ENCODE peak calls at places on chromosomes 7 and 10, in four cellular contexts. V is GM12878, F is H1, W is HepG2. T is an unnamed sample.

GRCh38 chr10:25263931-25264330 is 89.1 kb downstream of the GPR158 start:
- DNase-seq in V (no peak), F (no peak), W (no peak), T (no peak)

GRCh38 chr7:22267989-22268615 is 88.9 kb downstream of the RAPGEF5 start:
- DNase-seq in W (no peak), V (no peak), F (no peak), T (no peak)

GRCh38 chr7:87416682-87417587 is 58.5 kb downstream of the ABCB4 start:
- DNase-seq in V (peak), W (peak), F (peak), T (peak)

GRCh38 chr10:99681553-99681952 is 22.2 kb downstream of the ENTPD7 start:
- DNase-seq in F (no peak), V (no peak), W (no peak), T (no peak)

GRCh38 chr7:20190588-20190987 is 26.6 kb downstream of the MACC1 start:
- DNase-seq in F (no peak), W (no peak), V (no peak), T (no peak)

GRCh38 chr10:97179731-97180366 is 5.9 kb downstream of the SLIT1 start:
- DNase-seq in V (no peak), W (peak), F (peak), T (peak)

GRCh38 chr7:133275008-133275407 is 22.1 kb downstream of the EXOC4 start:
- DNase-seq in F (no peak), W (no peak), V (no peak), T (no peak)

GRCh38 chr10:105769248-105770184 is 1128.4 kb downstream of the SORCS3 start:
- DNase-seq in W (no peak), F (no peak), V (no peak), T (no peak)

GRCh38 chr10:110141747-110142625 is 65.4 kb upstream of the MXI1 start:
- DNase-seq in F (no peak), V (no peak), W (peak), T (no peak)

GRCh38 chr10:97937928-97938327 is 88.3 kb downstream of the GOLGA7B start:
- DNase-seq in W (no peak), F (no peak), V (no peak), T (no peak)

GRCh38 chr7:68041559-68041958 is 1044.9 kb downstream of the TYW1 start:
- DNase-seq in F (no peak), W (no peak), V (no peak), T (no peak)

GRCh38 chr10:101241840-101242707 is 12.8 kb upstream of the LBX1 start:
- DNase-seq in V (no peak), F (no peak), W (no peak), T (no peak)

GRCh38 chr10:77597560-77597959 is 40.0 kb downstream of the KCNMA1 start:
- DNase-seq in W (no peak), F (no peak), V (no peak), T (no peak)

GRCh38 chr10:101018118-101018599 is 12.8 kb downstream of the PDZD7 start:
- DNase-seq in F (no peak), W (peak), V (no peak), T (no peak)

GRCh38 chr7:132545756-132546155 is 30.5 kb downstream of the PLXNA4 start:
- DNase-seq in F (no peak), V (no peak), W (no peak), T (no peak)

GRCh38 chr7:45089314-45089891 is 634 bp upstream of the NACAD start:
- DNase-seq in W (no peak), F (peak), V (no peak), T (peak)

DNA sequence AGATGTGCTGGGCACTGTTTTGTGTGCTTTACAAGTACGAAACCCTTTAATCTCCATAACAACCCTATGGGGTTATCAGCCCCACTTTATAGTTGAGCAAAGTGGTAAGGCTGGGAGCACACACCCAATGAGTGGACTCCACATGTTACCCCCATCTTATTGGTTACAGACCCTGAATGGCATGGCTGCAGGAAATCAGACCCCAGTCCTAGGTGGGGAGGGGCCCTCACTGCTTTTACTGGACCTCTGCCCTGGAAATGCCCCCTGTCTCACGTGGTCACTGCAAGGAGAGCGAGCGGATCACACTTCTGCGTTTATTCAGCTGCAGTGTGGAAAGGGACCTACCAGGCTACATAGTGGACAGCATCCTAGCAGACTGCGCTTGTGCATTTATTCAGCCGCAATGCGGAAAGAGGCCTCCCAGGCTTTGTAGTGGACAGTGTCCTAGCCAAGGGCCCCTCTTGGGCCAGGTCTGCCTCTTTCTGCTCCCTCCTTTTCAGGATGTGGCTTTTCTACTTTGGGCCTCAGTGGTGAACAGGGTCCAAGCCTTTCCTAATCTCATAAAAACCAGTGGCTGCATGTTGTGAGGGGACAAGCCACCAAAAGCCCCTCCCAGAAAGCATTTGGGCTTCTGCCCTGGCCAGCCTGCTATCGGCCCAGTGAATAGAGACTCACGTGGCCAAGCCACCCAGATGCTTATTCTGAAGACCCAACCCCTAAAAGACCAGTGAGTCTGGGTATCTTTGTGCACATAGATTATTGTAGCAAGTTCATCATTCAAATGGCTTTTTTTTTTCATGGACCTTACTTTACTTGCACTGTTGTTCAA is 405.7 kb upstream of the RNF32 start:
- DNase-seq in W (no peak), V (no peak), F (peak), T (no peak)
- H3K9ac ChIP-seq in W (no peak), V (no peak), F (no peak), T (no peak)

DNA sequence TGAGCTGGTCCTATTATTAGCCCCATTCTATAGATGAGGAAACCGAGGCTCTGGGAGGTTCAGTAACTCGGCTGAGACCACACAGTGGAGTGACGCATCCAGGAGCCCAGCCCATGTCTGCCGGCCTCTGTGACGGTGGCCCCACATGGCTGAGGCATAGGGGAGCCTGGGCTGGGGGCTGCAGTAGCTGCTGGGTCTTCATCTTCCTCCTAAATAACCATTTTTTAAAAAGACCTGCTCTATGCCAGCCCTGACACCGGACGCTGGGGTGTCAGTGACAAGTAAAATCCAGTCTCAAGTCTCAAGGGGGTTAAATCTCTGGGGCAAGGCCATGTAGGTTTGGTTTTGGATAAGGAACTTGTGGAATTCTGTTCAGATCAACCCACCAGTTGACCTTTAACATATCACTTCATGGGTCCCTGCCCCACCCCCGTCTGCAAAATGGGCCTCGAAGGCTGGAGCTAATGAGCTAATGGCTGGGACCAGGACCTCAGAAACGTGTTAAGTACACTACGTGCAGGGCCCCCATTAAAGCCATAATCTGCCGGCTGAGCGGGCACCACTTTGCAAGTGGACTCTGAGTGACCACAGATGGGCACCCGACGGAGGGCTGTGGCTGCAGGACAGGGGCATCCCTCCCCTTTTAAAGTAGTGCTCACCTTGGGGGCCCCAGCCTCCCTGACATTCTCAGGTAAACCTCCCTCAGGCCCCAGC is 136.5 kb upstream of the UNC5B start:
- DNase-seq in V (no peak), F (peak), W (no peak), T (no peak)
- TF ChIP-seq SUZ12 in V (no peak), F (no peak), W (no peak), T (no peak)

DNA sequence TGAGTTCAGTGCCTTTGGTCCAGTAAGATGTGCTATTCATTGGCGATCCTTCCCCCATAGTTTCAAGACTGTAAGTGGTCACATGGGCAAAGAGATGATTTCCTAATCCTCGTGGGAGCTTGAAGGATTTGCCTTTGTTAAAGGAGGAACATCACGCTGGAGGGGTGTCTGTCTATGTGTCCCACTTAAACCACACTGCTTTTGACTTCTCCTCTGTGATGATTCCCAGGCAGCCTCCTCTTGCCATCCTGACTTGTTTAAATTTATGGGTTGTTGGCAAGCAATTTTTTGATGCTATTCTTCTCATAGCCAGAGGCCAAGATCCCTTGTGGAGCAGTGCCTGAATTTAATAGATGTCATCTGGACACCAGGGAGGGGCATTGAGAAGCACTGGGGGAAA is 154.0 kb downstream of the TCF7L2 start:
- DNase-seq in F (no peak), V (no peak), W (no peak), T (no peak)
- H3K9ac ChIP-seq in F (no peak), V (no peak), W (no peak), T (no peak)

GRCh38 chr7:2526659-2527504 is 7.3 kb downstream of the LFNG start:
- DNase-seq in F (no peak), W (no peak), V (no peak), T (no peak)

GRCh38 chr7:2525931-2526630 is 6.5 kb downstream of the LFNG start:
- DNase-seq in F (no peak), V (no peak), W (no peak), T (no peak)

GRCh38 chr7:2529161-2530075 is 9.8 kb downstream of the LFNG start:
- DNase-seq in V (no peak), F (no peak), W (no peak), T (no peak)

GRCh38 chr7:2528481-2529095 is 9.0 kb downstream of the LFNG start:
- DNase-seq in F (no peak), V (no peak), W (no peak), T (no peak)

GRCh38 chr7:2527505-2528464 is 8.2 kb downstream of the LFNG start:
- DNase-seq in V (no peak), F (no peak), W (peak), T (no peak)
- TF ChIP-seq SUZ12 in V (no peak), F (no peak), W (no peak), T (no peak)